ENCODE peak calls at places on chromosome 1, in five cellular contexts. X, B, V, Q and H are unnamed samples.

GRCh38 chr1:22418852-22419480 is 32.7 kb upstream of the ZBTB40 start:
- DNase-seq in X (no peak), V (peak), Q (no peak), B (no peak), H (peak)

GRCh38 chr1:205319081-205320018 is 2.2 kb downstream of the NUAK2 start:
- DNase-seq in X (peak), V (peak), B (no peak), Q (peak), H (peak)

GRCh38 chr1:201774224-201774982 is 54.6 kb upstream of the IPO9 start:
- DNase-seq in B (no peak), Q (no peak), V (peak), X (no peak), H (no peak)

GRCh38 chr1:233075045-233075444 is 124.6 kb downstream of the NTPCR start:
- DNase-seq in B (no peak), V (peak), Q (no peak), X (no peak), H (peak)

GRCh38 chr1:54378157-54378883 is 27.9 kb downstream of the SSBP3 start:
- DNase-seq in B (no peak), V (no peak), Q (no peak), X (no peak), H (no peak)

GRCh38 chr1:93608188-93609109 is 73.2 kb downstream of the BCAR3 start:
- DNase-seq in X (no peak), Q (no peak), B (no peak), V (no peak), H (no peak)

GRCh38 chr1:52727114-52727586 is 897 bp downstream of the ZYG11B start:
- DNase-seq in Q (peak), X (peak), V (peak), B (no peak), H (no peak)

GRCh38 chr1:205477759-205478247 is 22.0 kb upstream of the BLACAT1 start:
- DNase-seq in V (peak), X (no peak), B (no peak), Q (peak), H (peak)